ENCODE peak calls at places on chromosome 1, in eight cellular contexts. One of them, this sample, is unnamed.

GRCh38 chr1:231395051-231395995 is 26.8 kb downstream of the EGLN1 start:
- DNase-seq in iris pigment epithelial cell: peak
- DNase-seq in activated CD4-positive, alpha-beta T cell treated with anti-CD3 and anti-CD28 coated beads, Interleukin-2, amount 50 U/mL, for 1 hour: no peak
- DNase-seq in effector memory CD8-positive, alpha-beta T cell: no peak
- DNase-seq in activated T-cell treated with anti-CD3 and anti-CD28 coated beads, Interleukin-2, amount 50 U/mL, for 72 hours: no peak
- DNase-seq in neuronal stem cell: no peak
- DNase-seq in fibroblast of mammary gland: peak
- DNase-seq in T follicular helper cell: no peak
- DNase-seq in this sample: no peak

GRCh38 chr1:88646852-88647645 is 37.0 kb upstream of the PKN2 start:
- DNase-seq in iris pigment epithelial cell: peak
- DNase-seq in activated CD4-positive, alpha-beta T cell treated with anti-CD3 and anti-CD28 coated beads, Interleukin-2, amount 50 U/mL, for 1 hour: no peak
- DNase-seq in effector memory CD8-positive, alpha-beta T cell: no peak
- DNase-seq in activated T-cell treated with anti-CD3 and anti-CD28 coated beads, Interleukin-2, amount 50 U/mL, for 72 hours: no peak
- DNase-seq in neuronal stem cell: no peak
- DNase-seq in fibroblast of mammary gland: peak
- DNase-seq in T follicular helper cell: no peak
- DNase-seq in this sample: no peak

GRCh38 chr1:239587066-239587465 is 200.7 kb downstream of the CHRM3 start:
- DNase-seq in iris pigment epithelial cell: no peak
- DNase-seq in activated CD4-positive, alpha-beta T cell treated with anti-CD3 and anti-CD28 coated beads, Interleukin-2, amount 50 U/mL, for 1 hour: peak
- DNase-seq in effector memory CD8-positive, alpha-beta T cell: peak
- DNase-seq in activated T-cell treated with anti-CD3 and anti-CD28 coated beads, Interleukin-2, amount 50 U/mL, for 72 hours: peak
- DNase-seq in neuronal stem cell: no peak
- DNase-seq in fibroblast of mammary gland: no peak
- DNase-seq in T follicular helper cell: no peak
- DNase-seq in this sample: no peak

GRCh38 chr1:213996320-213997022 is 8.7 kb downstream of the PROX1 start:
- DNase-seq in iris pigment epithelial cell: no peak
- DNase-seq in activated CD4-positive, alpha-beta T cell treated with anti-CD3 and anti-CD28 coated beads, Interleukin-2, amount 50 U/mL, for 1 hour: no peak
- DNase-seq in effector memory CD8-positive, alpha-beta T cell: no peak
- DNase-seq in activated T-cell treated with anti-CD3 and anti-CD28 coated beads, Interleukin-2, amount 50 U/mL, for 72 hours: no peak
- DNase-seq in neuronal stem cell: no peak
- DNase-seq in fibroblast of mammary gland: peak
- DNase-seq in T follicular helper cell: no peak
- DNase-seq in this sample: no peak

GRCh38 chr1:37954316-37954971 is 7.6 kb upstream of the INPP5B start:
- DNase-seq in iris pigment epithelial cell: no peak
- DNase-seq in activated CD4-positive, alpha-beta T cell treated with anti-CD3 and anti-CD28 coated beads, Interleukin-2, amount 50 U/mL, for 1 hour: no peak
- DNase-seq in effector memory CD8-positive, alpha-beta T cell: no peak
- DNase-seq in activated T-cell treated with anti-CD3 and anti-CD28 coated beads, Interleukin-2, amount 50 U/mL, for 72 hours: no peak
- DNase-seq in neuronal stem cell: no peak
- DNase-seq in fibroblast of mammary gland: no peak
- DNase-seq in T follicular helper cell: no peak
- DNase-seq in this sample: no peak

GRCh38 chr1:30318413-30318812 is 405.0 kb downstream of the MATN1 start:
- DNase-seq in iris pigment epithelial cell: no peak
- DNase-seq in activated CD4-positive, alpha-beta T cell treated with anti-CD3 and anti-CD28 coated beads, Interleukin-2, amount 50 U/mL, for 1 hour: no peak
- DNase-seq in effector memory CD8-positive, alpha-beta T cell: no peak
- DNase-seq in activated T-cell treated with anti-CD3 and anti-CD28 coated beads, Interleukin-2, amount 50 U/mL, for 72 hours: no peak
- DNase-seq in neuronal stem cell: no peak
- DNase-seq in fibroblast of mammary gland: no peak
- DNase-seq in T follicular helper cell: no peak
- DNase-seq in this sample: no peak

GRCh38 chr1:209815495-209815894 is 9.6 kb upstream of the IRF6 start:
- DNase-seq in iris pigment epithelial cell: no peak
- DNase-seq in activated CD4-positive, alpha-beta T cell treated with anti-CD3 and anti-CD28 coated beads, Interleukin-2, amount 50 U/mL, for 1 hour: no peak
- DNase-seq in effector memory CD8-positive, alpha-beta T cell: no peak
- DNase-seq in activated T-cell treated with anti-CD3 and anti-CD28 coated beads, Interleukin-2, amount 50 U/mL, for 72 hours: no peak
- DNase-seq in neuronal stem cell: no peak
- DNase-seq in fibroblast of mammary gland: no peak
- DNase-seq in T follicular helper cell: no peak
- DNase-seq in this sample: no peak

GRCh38 chr1:2789164-2789985 is 12.1 kb downstream of the TTC34 start:
- DNase-seq in iris pigment epithelial cell: no peak
- DNase-seq in activated CD4-positive, alpha-beta T cell treated with anti-CD3 and anti-CD28 coated beads, Interleukin-2, amount 50 U/mL, for 1 hour: no peak
- DNase-seq in effector memory CD8-positive, alpha-beta T cell: no peak
- DNase-seq in activated T-cell treated with anti-CD3 and anti-CD28 coated beads, Interleukin-2, amount 50 U/mL, for 72 hours: no peak
- DNase-seq in neuronal stem cell: no peak
- DNase-seq in fibroblast of mammary gland: no peak
- DNase-seq in T follicular helper cell: no peak
- DNase-seq in this sample: no peak

GRCh38 chr1:8395433-8395866 is 77.5 kb downstream of the SLC45A1 start:
- DNase-seq in iris pigment epithelial cell: no peak
- DNase-seq in activated CD4-positive, alpha-beta T cell treated with anti-CD3 and anti-CD28 coated beads, Interleukin-2, amount 50 U/mL, for 1 hour: no peak
- DNase-seq in effector memory CD8-positive, alpha-beta T cell: no peak
- DNase-seq in activated T-cell treated with anti-CD3 and anti-CD28 coated beads, Interleukin-2, amount 50 U/mL, for 72 hours: no peak
- DNase-seq in neuronal stem cell: no peak
- DNase-seq in fibroblast of mammary gland: no peak
- DNase-seq in T follicular helper cell: no peak
- DNase-seq in this sample: peak

GRCh38 chr1:94743866-94744265 is 76.3 kb upstream of the SLC44A3 start:
- DNase-seq in iris pigment epithelial cell: peak
- DNase-seq in activated CD4-positive, alpha-beta T cell treated with anti-CD3 and anti-CD28 coated beads, Interleukin-2, amount 50 U/mL, for 1 hour: no peak
- DNase-seq in effector memory CD8-positive, alpha-beta T cell: no peak
- DNase-seq in activated T-cell treated with anti-CD3 and anti-CD28 coated beads, Interleukin-2, amount 50 U/mL, for 72 hours: no peak
- DNase-seq in neuronal stem cell: no peak
- DNase-seq in fibroblast of mammary gland: peak
- DNase-seq in T follicular helper cell: no peak
- DNase-seq in this sample: no peak